ENCODE peak calls at places on chromosome 9, in six cellular contexts. One of them, this sample, is unnamed. For H3K36me3 and H3K9me3, the result is how much of the 10 kb centered on the place peaks cover.

GRCh38 chr9:87193151-87193550 is 245.8 kb upstream of the GAS1 start:
- DNase-seq in keratinocyte: no peak
- DNase-seq in CD8-positive, alpha-beta memory T cell: no peak
- DNase-seq in OCI-LY7: no peak
- DNase-seq in GM23248: peak
- DNase-seq in left lung: no peak
- DNase-seq in this sample: no peak

GRCh38 chr9:128905964-128906363 is 14.8 kb upstream of the PHYHD1 start:
- DNase-seq in keratinocyte: no peak
- DNase-seq in CD8-positive, alpha-beta memory T cell: no peak
- DNase-seq in OCI-LY7: no peak
- DNase-seq in GM23248: no peak
- DNase-seq in left lung: no peak
- DNase-seq in this sample: no peak

GRCh38 chr9:78682206-78682605 is 385.3 kb downstream of the PSAT1 start:
- DNase-seq in keratinocyte: no peak
- DNase-seq in CD8-positive, alpha-beta memory T cell: no peak
- DNase-seq in OCI-LY7: no peak
- DNase-seq in GM23248: no peak
- DNase-seq in left lung: no peak
- DNase-seq in this sample: no peak

GRCh38 chr9:859251-859650 is 17.8 kb downstream of the DMRT1 start:
- DNase-seq in keratinocyte: no peak
- DNase-seq in CD8-positive, alpha-beta memory T cell: no peak
- DNase-seq in OCI-LY7: peak
- DNase-seq in GM23248: no peak
- DNase-seq in left lung: no peak
- DNase-seq in this sample: no peak

GRCh38 chr9:33794560-33794959 is 801 bp upstream of the PRSS3 start:
- DNase-seq in keratinocyte: no peak
- DNase-seq in CD8-positive, alpha-beta memory T cell: no peak
- DNase-seq in OCI-LY7: no peak
- DNase-seq in GM23248: no peak
- DNase-seq in left lung: no peak
- DNase-seq in this sample: no peak

GRCh38 chr9:33467526-33467925 is 6.2 kb downstream of the NOL6 start:
- DNase-seq in keratinocyte: no peak
- DNase-seq in CD8-positive, alpha-beta memory T cell: no peak
- DNase-seq in OCI-LY7: no peak
- DNase-seq in GM23248: no peak
- DNase-seq in left lung: peak
- DNase-seq in this sample: peak

GRCh38 chr9:99162759-99163364 is 57.9 kb downstream of the TGFBR1 start:
- DNase-seq in keratinocyte: no peak
- DNase-seq in CD8-positive, alpha-beta memory T cell: no peak
- DNase-seq in OCI-LY7: peak
- DNase-seq in GM23248: peak
- DNase-seq in left lung: no peak
- DNase-seq in this sample: no peak

GRCh38 chr9:1759901-1760300 is 255.2 kb upstream of the SMARCA2 start:
- DNase-seq in keratinocyte: no peak
- DNase-seq in CD8-positive, alpha-beta memory T cell: no peak
- DNase-seq in OCI-LY7: no peak
- DNase-seq in GM23248: no peak
- DNase-seq in left lung: no peak
- DNase-seq in this sample: no peak

GRCh38 chr9:71716138-71716909 is 52.0 kb downstream of the CEMIP2 start:
- DNase-seq in keratinocyte: no peak
- DNase-seq in CD8-positive, alpha-beta memory T cell: no peak
- DNase-seq in OCI-LY7: no peak
- DNase-seq in GM23248: peak
- DNase-seq in left lung: no peak
- DNase-seq in this sample: no peak

GRCh38 chr9:114898741-114899140 is 31.6 kb downstream of the TNFSF8 start:
- DNase-seq in keratinocyte: no peak
- DNase-seq in CD8-positive, alpha-beta memory T cell: peak
- DNase-seq in OCI-LY7: peak
- DNase-seq in GM23248: no peak
- DNase-seq in left lung: peak
- DNase-seq in this sample: no peak

DNA sequence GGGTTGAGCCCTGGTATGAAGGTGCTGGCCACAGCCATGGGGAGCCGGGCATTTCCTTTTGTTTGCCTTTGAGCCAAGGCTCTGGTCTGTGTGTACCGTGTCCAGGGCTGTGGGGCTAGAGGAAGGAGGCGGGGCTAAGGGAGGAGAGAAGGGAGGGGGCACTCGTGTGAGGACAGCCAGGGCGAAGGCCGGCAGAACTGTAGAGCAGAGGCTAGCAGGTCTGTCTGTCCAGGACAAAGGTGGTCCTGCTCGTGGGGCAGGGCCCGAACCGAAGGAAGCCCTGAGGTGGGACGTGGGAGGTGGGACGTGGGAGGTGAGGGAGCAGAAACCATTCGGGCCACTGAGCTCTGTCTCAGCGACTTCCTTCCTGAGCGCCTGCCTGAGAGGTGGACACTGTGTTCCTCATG is 41.3 kb upstream of the TESK1 start:
- DNase-seq in keratinocyte: no peak
- DNase-seq in CD8-positive, alpha-beta memory T cell: no peak
- DNase-seq in OCI-LY7: no peak
- DNase-seq in GM23248: no peak
- DNase-seq in left lung: no peak
- DNase-seq in this sample: peak
- H3K36me3 ChIP-seq in keratinocyte: under half
- H3K36me3 ChIP-seq in CD8-positive, alpha-beta memory T cell: under half
- H3K36me3 ChIP-seq in OCI-LY7: under half
- H3K36me3 ChIP-seq in GM23248: under half
- H3K36me3 ChIP-seq in left lung: under half
- H3K36me3 ChIP-seq in this sample: under half

GRCh38 chr9:96758845-96759673 is 18.8 kb downstream of the ZNF510 start:
- DNase-seq in keratinocyte: no peak
- DNase-seq in CD8-positive, alpha-beta memory T cell: no peak
- DNase-seq in OCI-LY7: no peak
- DNase-seq in GM23248: peak
- DNase-seq in left lung: no peak
- DNase-seq in this sample: no peak
- H3K9me3 ChIP-seq in keratinocyte: under half
- H3K9me3 ChIP-seq in CD8-positive, alpha-beta memory T cell: half or more
- H3K9me3 ChIP-seq in OCI-LY7: half or more
- H3K9me3 ChIP-seq in GM23248: under half
- H3K9me3 ChIP-seq in left lung: under half
- H3K9me3 ChIP-seq in this sample: under half

DNA sequence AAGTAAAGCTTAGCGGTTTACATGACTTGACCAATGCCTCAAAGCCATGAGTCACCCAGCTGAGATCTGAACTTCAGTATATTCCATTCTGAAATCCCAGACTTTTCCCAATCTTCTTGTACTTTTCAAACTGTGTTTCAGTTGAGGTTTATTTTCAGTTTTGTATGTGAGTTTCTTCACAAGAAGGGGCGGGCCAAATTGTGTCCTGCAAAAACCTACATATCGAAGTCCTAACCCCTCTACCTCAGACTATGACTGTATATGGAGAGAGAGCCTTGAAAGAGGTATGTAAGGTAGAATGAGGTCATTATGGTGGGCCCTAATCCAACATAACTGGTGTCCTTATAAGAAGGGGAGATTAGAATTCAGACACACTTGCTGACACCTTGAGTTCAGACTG is 665 bp upstream of the TLR4 start:
- DNase-seq in keratinocyte: no peak
- DNase-seq in CD8-positive, alpha-beta memory T cell: no peak
- DNase-seq in OCI-LY7: no peak
- DNase-seq in GM23248: peak
- DNase-seq in left lung: no peak
- DNase-seq in this sample: no peak
- H3K27ac ChIP-seq in keratinocyte: no peak
- H3K27ac ChIP-seq in CD8-positive, alpha-beta memory T cell: no peak
- H3K27ac ChIP-seq in OCI-LY7: peak
- H3K27ac ChIP-seq in GM23248: peak
- H3K27ac ChIP-seq in left lung: peak
- H3K27ac ChIP-seq in this sample: peak

GRCh38 chr9:133170716-133171115 is 7.0 kb upstream of the GBGT1 start:
- DNase-seq in keratinocyte: no peak
- DNase-seq in CD8-positive, alpha-beta memory T cell: no peak
- DNase-seq in OCI-LY7: no peak
- DNase-seq in GM23248: no peak
- DNase-seq in left lung: no peak
- DNase-seq in this sample: no peak

GRCh38 chr9:133167096-133167695 is 3.5 kb upstream of the GBGT1 start:
- DNase-seq in keratinocyte: no peak
- DNase-seq in CD8-positive, alpha-beta memory T cell: no peak
- DNase-seq in OCI-LY7: no peak
- DNase-seq in GM23248: no peak
- DNase-seq in left lung: no peak
- DNase-seq in this sample: peak

GRCh38 chr9:133167769-133168168 is 4.1 kb upstream of the GBGT1 start:
- DNase-seq in keratinocyte: no peak
- DNase-seq in CD8-positive, alpha-beta memory T cell: no peak
- DNase-seq in OCI-LY7: no peak
- DNase-seq in GM23248: no peak
- DNase-seq in left lung: no peak
- DNase-seq in this sample: no peak

GRCh38 chr9:133168432-133168831 is 4.7 kb upstream of the GBGT1 start:
- DNase-seq in keratinocyte: no peak
- DNase-seq in CD8-positive, alpha-beta memory T cell: no peak
- DNase-seq in OCI-LY7: no peak
- DNase-seq in GM23248: peak
- DNase-seq in left lung: no peak
- DNase-seq in this sample: no peak

DNA sequence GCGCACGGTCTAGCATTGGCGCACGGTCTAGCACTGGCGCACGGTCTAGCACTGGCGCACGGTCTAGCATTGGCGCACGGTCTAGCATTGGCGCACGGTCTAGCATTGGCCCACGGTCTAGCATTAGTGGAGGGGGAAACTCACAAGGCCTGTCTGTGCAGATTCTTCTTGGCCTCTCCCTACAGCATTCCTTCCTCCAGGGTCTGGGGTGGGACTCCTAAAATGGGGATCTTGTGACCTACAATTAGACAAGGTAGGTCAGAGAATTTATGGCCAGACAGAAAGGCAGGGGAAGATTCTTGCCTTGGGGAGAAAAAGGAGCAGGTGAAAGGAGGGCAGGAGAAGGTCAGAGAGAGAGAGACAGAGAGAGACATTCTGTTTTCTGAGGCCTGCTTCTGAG is 5.4 kb upstream of the GBGT1 start:
- DNase-seq in keratinocyte: no peak
- DNase-seq in CD8-positive, alpha-beta memory T cell: no peak
- DNase-seq in OCI-LY7: no peak
- DNase-seq in GM23248: no peak
- DNase-seq in left lung: no peak
- DNase-seq in this sample: no peak
- H3K36me3 ChIP-seq in keratinocyte: under half
- H3K36me3 ChIP-seq in CD8-positive, alpha-beta memory T cell: under half
- H3K36me3 ChIP-seq in OCI-LY7: under half
- H3K36me3 ChIP-seq in GM23248: under half
- H3K36me3 ChIP-seq in left lung: under half
- H3K36me3 ChIP-seq in this sample: under half

DNA sequence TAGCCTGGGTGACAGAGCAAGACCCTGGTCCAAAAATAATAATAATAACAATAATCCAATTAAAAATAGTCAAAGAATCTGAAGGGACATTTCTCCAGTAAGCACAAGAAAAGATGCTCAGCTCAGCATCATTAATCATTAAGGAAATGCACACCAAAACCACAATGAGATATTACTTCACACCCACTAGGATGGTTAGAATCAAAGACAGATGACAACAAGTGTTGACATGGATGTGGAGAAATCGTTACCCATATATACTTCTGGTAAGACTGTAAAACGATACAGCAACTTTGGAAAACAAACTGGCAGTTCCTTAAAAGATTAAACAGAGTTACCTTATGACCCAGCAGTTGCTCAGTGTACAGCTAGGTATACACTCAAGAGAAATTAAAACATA is 5.3 kb upstream of the FANCG start:
- DNase-seq in keratinocyte: no peak
- DNase-seq in CD8-positive, alpha-beta memory T cell: no peak
- DNase-seq in OCI-LY7: no peak
- DNase-seq in GM23248: no peak
- DNase-seq in left lung: no peak
- DNase-seq in this sample: no peak
- H3K9me3 ChIP-seq in keratinocyte: under half
- H3K9me3 ChIP-seq in CD8-positive, alpha-beta memory T cell: under half
- H3K9me3 ChIP-seq in OCI-LY7: under half
- H3K9me3 ChIP-seq in GM23248: under half
- H3K9me3 ChIP-seq in left lung: under half
- H3K9me3 ChIP-seq in this sample: under half

GRCh38 chr9:37944671-37945481 is 40.9 kb upstream of the SLC25A51 start:
- DNase-seq in keratinocyte: no peak
- DNase-seq in CD8-positive, alpha-beta memory T cell: no peak
- DNase-seq in OCI-LY7: no peak
- DNase-seq in GM23248: peak
- DNase-seq in left lung: no peak
- DNase-seq in this sample: no peak

GRCh38 chr9:37942616-37943328 is 38.8 kb upstream of the SLC25A51 start:
- DNase-seq in keratinocyte: no peak
- DNase-seq in CD8-positive, alpha-beta memory T cell: no peak
- DNase-seq in OCI-LY7: no peak
- DNase-seq in GM23248: peak
- DNase-seq in left lung: no peak
- DNase-seq in this sample: no peak

GRCh38 chr9:37943329-37944265 is 39.7 kb upstream of the SLC25A51 start:
- DNase-seq in keratinocyte: no peak
- DNase-seq in CD8-positive, alpha-beta memory T cell: no peak
- DNase-seq in OCI-LY7: no peak
- DNase-seq in GM23248: peak
- DNase-seq in left lung: peak
- DNase-seq in this sample: no peak

GRCh38 chr9:37946041-37946440 is 42.1 kb upstream of the SLC25A51 start:
- DNase-seq in keratinocyte: no peak
- DNase-seq in CD8-positive, alpha-beta memory T cell: no peak
- DNase-seq in OCI-LY7: no peak
- DNase-seq in GM23248: no peak
- DNase-seq in left lung: no peak
- DNase-seq in this sample: no peak

DNA sequence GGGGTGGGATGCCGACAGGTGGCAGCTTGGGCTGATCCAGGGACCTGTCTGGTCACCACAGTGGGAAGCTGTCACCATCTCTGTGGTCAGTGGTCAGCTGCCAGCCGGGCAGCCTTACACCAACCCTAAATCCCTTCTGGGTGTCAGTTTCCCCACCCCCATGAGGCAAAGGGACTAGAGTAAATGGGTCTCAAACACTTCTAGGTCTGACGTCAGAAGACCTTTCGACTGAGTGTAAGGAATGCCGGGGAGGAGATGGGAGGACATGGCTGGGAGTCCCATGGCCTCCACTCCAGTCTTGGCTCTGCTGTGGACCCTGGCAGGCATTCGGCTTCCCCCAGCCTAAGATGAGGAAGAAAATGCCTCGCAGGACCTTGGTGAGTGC is 40.3 kb upstream of the SLC25A51 start:
- DNase-seq in keratinocyte: no peak
- DNase-seq in CD8-positive, alpha-beta memory T cell: no peak
- DNase-seq in OCI-LY7: no peak
- DNase-seq in GM23248: peak
- DNase-seq in left lung: no peak
- DNase-seq in this sample: no peak
- H3K27ac ChIP-seq in keratinocyte: peak
- H3K27ac ChIP-seq in CD8-positive, alpha-beta memory T cell: no peak
- H3K27ac ChIP-seq in OCI-LY7: no peak
- H3K27ac ChIP-seq in GM23248: peak
- H3K27ac ChIP-seq in left lung: peak
- H3K27ac ChIP-seq in this sample: no peak